ENCODE peak calls at places on chromosomes 4 and X, in eight cellular contexts. One of them, this sample, is unnamed.

GRCh38 chr4:55255171-55255570 is 90.9 kb upstream of the SRD5A3 start:
- DNase-seq in activated CD4-positive, CD25-positive, alpha-beta regulatory T cell treated with anti-CD3 and anti-CD28 coated beads, Interleukin-2, amount 50 U/mL, for 72 hours: no peak
- DNase-seq in effector memory CD8-positive, alpha-beta T cell: no peak
- DNase-seq in WERI-Rb-1: no peak
- DNase-seq in IMR-90: peak
- DNase-seq in stimulated activated CD4-positive, alpha-beta T cell treated with anti-CD3 and anti-CD28 coated beads, TNF-alpha, amount 100 ng/mL, for 48 hours: no peak
- DNase-seq in HFFc6: peak
- DNase-seq in RCC 7860: no peak
- DNase-seq in this sample: no peak

GRCh38 chrX:74349387-74349786 is 45.4 kb downstream of the ZCCHC13 start:
- DNase-seq in activated CD4-positive, CD25-positive, alpha-beta regulatory T cell treated with anti-CD3 and anti-CD28 coated beads, Interleukin-2, amount 50 U/mL, for 72 hours: no peak
- DNase-seq in effector memory CD8-positive, alpha-beta T cell: no peak
- DNase-seq in WERI-Rb-1: no peak
- DNase-seq in IMR-90: peak
- DNase-seq in stimulated activated CD4-positive, alpha-beta T cell treated with anti-CD3 and anti-CD28 coated beads, TNF-alpha, amount 100 ng/mL, for 48 hours: no peak
- DNase-seq in HFFc6: peak
- DNase-seq in RCC 7860: peak
- DNase-seq in this sample: peak

GRCh38 chrX:49041683-49042529 is 1.3 kb downstream of the TFE3 start:
- DNase-seq in activated CD4-positive, CD25-positive, alpha-beta regulatory T cell treated with anti-CD3 and anti-CD28 coated beads, Interleukin-2, amount 50 U/mL, for 72 hours: no peak
- DNase-seq in effector memory CD8-positive, alpha-beta T cell: no peak
- DNase-seq in WERI-Rb-1: peak
- DNase-seq in IMR-90: peak
- DNase-seq in stimulated activated CD4-positive, alpha-beta T cell treated with anti-CD3 and anti-CD28 coated beads, TNF-alpha, amount 100 ng/mL, for 48 hours: no peak
- DNase-seq in HFFc6: peak
- DNase-seq in RCC 7860: peak
- DNase-seq in this sample: peak

GRCh38 chr4:22237155-22237751 is 278.6 kb downstream of the ADGRA3 start:
- DNase-seq in activated CD4-positive, CD25-positive, alpha-beta regulatory T cell treated with anti-CD3 and anti-CD28 coated beads, Interleukin-2, amount 50 U/mL, for 72 hours: peak
- DNase-seq in effector memory CD8-positive, alpha-beta T cell: no peak
- DNase-seq in WERI-Rb-1: peak
- DNase-seq in IMR-90: peak
- DNase-seq in stimulated activated CD4-positive, alpha-beta T cell treated with anti-CD3 and anti-CD28 coated beads, TNF-alpha, amount 100 ng/mL, for 48 hours: peak
- DNase-seq in HFFc6: no peak
- DNase-seq in RCC 7860: no peak
- DNase-seq in this sample: no peak

GRCh38 chrX:47643926-47644325 is 6.4 kb downstream of the ELK1 start:
- DNase-seq in activated CD4-positive, CD25-positive, alpha-beta regulatory T cell treated with anti-CD3 and anti-CD28 coated beads, Interleukin-2, amount 50 U/mL, for 72 hours: no peak
- DNase-seq in effector memory CD8-positive, alpha-beta T cell: no peak
- DNase-seq in WERI-Rb-1: no peak
- DNase-seq in IMR-90: peak
- DNase-seq in stimulated activated CD4-positive, alpha-beta T cell treated with anti-CD3 and anti-CD28 coated beads, TNF-alpha, amount 100 ng/mL, for 48 hours: no peak
- DNase-seq in HFFc6: no peak
- DNase-seq in RCC 7860: no peak
- DNase-seq in this sample: no peak

GRCh38 chrX:132270699-132271098 is 51.5 kb upstream of the RAP2C start:
- DNase-seq in activated CD4-positive, CD25-positive, alpha-beta regulatory T cell treated with anti-CD3 and anti-CD28 coated beads, Interleukin-2, amount 50 U/mL, for 72 hours: no peak
- DNase-seq in effector memory CD8-positive, alpha-beta T cell: no peak
- DNase-seq in WERI-Rb-1: no peak
- DNase-seq in IMR-90: peak
- DNase-seq in stimulated activated CD4-positive, alpha-beta T cell treated with anti-CD3 and anti-CD28 coated beads, TNF-alpha, amount 100 ng/mL, for 48 hours: no peak
- DNase-seq in HFFc6: peak
- DNase-seq in RCC 7860: no peak
- DNase-seq in this sample: peak

GRCh38 chr4:86717651-86718050 is 123.5 kb downstream of the PTPN13 start:
- DNase-seq in activated CD4-positive, CD25-positive, alpha-beta regulatory T cell treated with anti-CD3 and anti-CD28 coated beads, Interleukin-2, amount 50 U/mL, for 72 hours: no peak
- DNase-seq in effector memory CD8-positive, alpha-beta T cell: no peak
- DNase-seq in WERI-Rb-1: no peak
- DNase-seq in IMR-90: no peak
- DNase-seq in stimulated activated CD4-positive, alpha-beta T cell treated with anti-CD3 and anti-CD28 coated beads, TNF-alpha, amount 100 ng/mL, for 48 hours: no peak
- DNase-seq in HFFc6: no peak
- DNase-seq in RCC 7860: peak
- DNase-seq in this sample: no peak

GRCh38 chr4:128130621-128131020 is 69.5 kb downstream of the LARP1B start:
- DNase-seq in activated CD4-positive, CD25-positive, alpha-beta regulatory T cell treated with anti-CD3 and anti-CD28 coated beads, Interleukin-2, amount 50 U/mL, for 72 hours: no peak
- DNase-seq in effector memory CD8-positive, alpha-beta T cell: no peak
- DNase-seq in WERI-Rb-1: no peak
- DNase-seq in IMR-90: no peak
- DNase-seq in stimulated activated CD4-positive, alpha-beta T cell treated with anti-CD3 and anti-CD28 coated beads, TNF-alpha, amount 100 ng/mL, for 48 hours: no peak
- DNase-seq in HFFc6: no peak
- DNase-seq in RCC 7860: no peak
- DNase-seq in this sample: peak

GRCh38 chrX:7084841-7085240 is 62.7 kb upstream of the STS start:
- DNase-seq in activated CD4-positive, CD25-positive, alpha-beta regulatory T cell treated with anti-CD3 and anti-CD28 coated beads, Interleukin-2, amount 50 U/mL, for 72 hours: no peak
- DNase-seq in effector memory CD8-positive, alpha-beta T cell: no peak
- DNase-seq in WERI-Rb-1: no peak
- DNase-seq in IMR-90: no peak
- DNase-seq in stimulated activated CD4-positive, alpha-beta T cell treated with anti-CD3 and anti-CD28 coated beads, TNF-alpha, amount 100 ng/mL, for 48 hours: no peak
- DNase-seq in HFFc6: no peak
- DNase-seq in RCC 7860: no peak
- DNase-seq in this sample: no peak

GRCh38 chrX:40976971-40977370 is 108.3 kb upstream of the USP9X start:
- DNase-seq in activated CD4-positive, CD25-positive, alpha-beta regulatory T cell treated with anti-CD3 and anti-CD28 coated beads, Interleukin-2, amount 50 U/mL, for 72 hours: no peak
- DNase-seq in effector memory CD8-positive, alpha-beta T cell: no peak
- DNase-seq in WERI-Rb-1: no peak
- DNase-seq in IMR-90: peak
- DNase-seq in stimulated activated CD4-positive, alpha-beta T cell treated with anti-CD3 and anti-CD28 coated beads, TNF-alpha, amount 100 ng/mL, for 48 hours: no peak
- DNase-seq in HFFc6: no peak
- DNase-seq in RCC 7860: no peak
- DNase-seq in this sample: no peak

GRCh38 chr4:52841707-52842456 is 20.2 kb upstream of the RASL11B start:
- DNase-seq in activated CD4-positive, CD25-positive, alpha-beta regulatory T cell treated with anti-CD3 and anti-CD28 coated beads, Interleukin-2, amount 50 U/mL, for 72 hours: no peak
- DNase-seq in effector memory CD8-positive, alpha-beta T cell: no peak
- DNase-seq in WERI-Rb-1: no peak
- DNase-seq in IMR-90: peak
- DNase-seq in stimulated activated CD4-positive, alpha-beta T cell treated with anti-CD3 and anti-CD28 coated beads, TNF-alpha, amount 100 ng/mL, for 48 hours: no peak
- DNase-seq in HFFc6: no peak
- DNase-seq in RCC 7860: no peak
- DNase-seq in this sample: peak

GRCh38 chr4:106851686-106852085 is 184.4 kb downstream of the DKK2 start:
- DNase-seq in activated CD4-positive, CD25-positive, alpha-beta regulatory T cell treated with anti-CD3 and anti-CD28 coated beads, Interleukin-2, amount 50 U/mL, for 72 hours: no peak
- DNase-seq in effector memory CD8-positive, alpha-beta T cell: no peak
- DNase-seq in WERI-Rb-1: no peak
- DNase-seq in IMR-90: no peak
- DNase-seq in stimulated activated CD4-positive, alpha-beta T cell treated with anti-CD3 and anti-CD28 coated beads, TNF-alpha, amount 100 ng/mL, for 48 hours: no peak
- DNase-seq in HFFc6: no peak
- DNase-seq in RCC 7860: no peak
- DNase-seq in this sample: no peak

GRCh38 chr4:184804621-184805020 is 21.1 kb downstream of the ACSL1 start:
- DNase-seq in activated CD4-positive, CD25-positive, alpha-beta regulatory T cell treated with anti-CD3 and anti-CD28 coated beads, Interleukin-2, amount 50 U/mL, for 72 hours: no peak
- DNase-seq in effector memory CD8-positive, alpha-beta T cell: no peak
- DNase-seq in WERI-Rb-1: no peak
- DNase-seq in IMR-90: no peak
- DNase-seq in stimulated activated CD4-positive, alpha-beta T cell treated with anti-CD3 and anti-CD28 coated beads, TNF-alpha, amount 100 ng/mL, for 48 hours: no peak
- DNase-seq in HFFc6: no peak
- DNase-seq in RCC 7860: no peak
- DNase-seq in this sample: no peak

GRCh38 chrX:101550362-101550761 is at the start of gene ARMCX1:
- DNase-seq in activated CD4-positive, CD25-positive, alpha-beta regulatory T cell treated with anti-CD3 and anti-CD28 coated beads, Interleukin-2, amount 50 U/mL, for 72 hours: no peak
- DNase-seq in effector memory CD8-positive, alpha-beta T cell: no peak
- DNase-seq in WERI-Rb-1: no peak
- DNase-seq in IMR-90: peak
- DNase-seq in stimulated activated CD4-positive, alpha-beta T cell treated with anti-CD3 and anti-CD28 coated beads, TNF-alpha, amount 100 ng/mL, for 48 hours: no peak
- DNase-seq in HFFc6: peak
- DNase-seq in RCC 7860: no peak
- DNase-seq in this sample: peak

GRCh38 chrX:133929836-133930464 is 55.4 kb downstream of the GPC3 start:
- DNase-seq in activated CD4-positive, CD25-positive, alpha-beta regulatory T cell treated with anti-CD3 and anti-CD28 coated beads, Interleukin-2, amount 50 U/mL, for 72 hours: no peak
- DNase-seq in effector memory CD8-positive, alpha-beta T cell: no peak
- DNase-seq in WERI-Rb-1: no peak
- DNase-seq in IMR-90: no peak
- DNase-seq in stimulated activated CD4-positive, alpha-beta T cell treated with anti-CD3 and anti-CD28 coated beads, TNF-alpha, amount 100 ng/mL, for 48 hours: no peak
- DNase-seq in HFFc6: no peak
- DNase-seq in RCC 7860: no peak
- DNase-seq in this sample: peak

GRCh38 chrX:110418220-110418856 is 59.7 kb downstream of the RTL9 start:
- DNase-seq in activated CD4-positive, CD25-positive, alpha-beta regulatory T cell treated with anti-CD3 and anti-CD28 coated beads, Interleukin-2, amount 50 U/mL, for 72 hours: no peak
- DNase-seq in effector memory CD8-positive, alpha-beta T cell: no peak
- DNase-seq in WERI-Rb-1: peak
- DNase-seq in IMR-90: peak
- DNase-seq in stimulated activated CD4-positive, alpha-beta T cell treated with anti-CD3 and anti-CD28 coated beads, TNF-alpha, amount 100 ng/mL, for 48 hours: no peak
- DNase-seq in HFFc6: peak
- DNase-seq in RCC 7860: no peak
- DNase-seq in this sample: no peak

GRCh38 chr4:7462509-7462971 is 27.8 kb upstream of the PSAPL1 start:
- DNase-seq in activated CD4-positive, CD25-positive, alpha-beta regulatory T cell treated with anti-CD3 and anti-CD28 coated beads, Interleukin-2, amount 50 U/mL, for 72 hours: no peak
- DNase-seq in effector memory CD8-positive, alpha-beta T cell: no peak
- DNase-seq in WERI-Rb-1: peak
- DNase-seq in IMR-90: peak
- DNase-seq in stimulated activated CD4-positive, alpha-beta T cell treated with anti-CD3 and anti-CD28 coated beads, TNF-alpha, amount 100 ng/mL, for 48 hours: no peak
- DNase-seq in HFFc6: peak
- DNase-seq in RCC 7860: no peak
- DNase-seq in this sample: peak

GRCh38 chr4:152235718-152236117 is 300.2 kb downstream of the FBXW7 start:
- DNase-seq in activated CD4-positive, CD25-positive, alpha-beta regulatory T cell treated with anti-CD3 and anti-CD28 coated beads, Interleukin-2, amount 50 U/mL, for 72 hours: no peak
- DNase-seq in effector memory CD8-positive, alpha-beta T cell: no peak
- DNase-seq in WERI-Rb-1: no peak
- DNase-seq in IMR-90: no peak
- DNase-seq in stimulated activated CD4-positive, alpha-beta T cell treated with anti-CD3 and anti-CD28 coated beads, TNF-alpha, amount 100 ng/mL, for 48 hours: no peak
- DNase-seq in HFFc6: no peak
- DNase-seq in RCC 7860: no peak
- DNase-seq in this sample: no peak

GRCh38 chrX:107825698-107826285 is at the start of gene MID2:
- DNase-seq in activated CD4-positive, CD25-positive, alpha-beta regulatory T cell treated with anti-CD3 and anti-CD28 coated beads, Interleukin-2, amount 50 U/mL, for 72 hours: peak
- DNase-seq in effector memory CD8-positive, alpha-beta T cell: peak
- DNase-seq in WERI-Rb-1: peak
- DNase-seq in IMR-90: no peak
- DNase-seq in stimulated activated CD4-positive, alpha-beta T cell treated with anti-CD3 and anti-CD28 coated beads, TNF-alpha, amount 100 ng/mL, for 48 hours: peak
- DNase-seq in HFFc6: peak
- DNase-seq in RCC 7860: peak
- DNase-seq in this sample: peak

GRCh38 chr4:38661371-38661770 is 2.6 kb upstream of the KLF3 start:
- DNase-seq in activated CD4-positive, CD25-positive, alpha-beta regulatory T cell treated with anti-CD3 and anti-CD28 coated beads, Interleukin-2, amount 50 U/mL, for 72 hours: no peak
- DNase-seq in effector memory CD8-positive, alpha-beta T cell: no peak
- DNase-seq in WERI-Rb-1: no peak
- DNase-seq in IMR-90: no peak
- DNase-seq in stimulated activated CD4-positive, alpha-beta T cell treated with anti-CD3 and anti-CD28 coated beads, TNF-alpha, amount 100 ng/mL, for 48 hours: no peak
- DNase-seq in HFFc6: no peak
- DNase-seq in RCC 7860: no peak
- DNase-seq in this sample: no peak

GRCh38 chr4:153798901-153799707 is 10.2 kb upstream of the SFRP2 start:
- DNase-seq in activated CD4-positive, CD25-positive, alpha-beta regulatory T cell treated with anti-CD3 and anti-CD28 coated beads, Interleukin-2, amount 50 U/mL, for 72 hours: no peak
- DNase-seq in effector memory CD8-positive, alpha-beta T cell: no peak
- DNase-seq in WERI-Rb-1: no peak
- DNase-seq in IMR-90: no peak
- DNase-seq in stimulated activated CD4-positive, alpha-beta T cell treated with anti-CD3 and anti-CD28 coated beads, TNF-alpha, amount 100 ng/mL, for 48 hours: no peak
- DNase-seq in HFFc6: no peak
- DNase-seq in RCC 7860: no peak
- DNase-seq in this sample: no peak

GRCh38 chrX:46502848-46503247 is 42.4 kb downstream of the ZNF674 start:
- DNase-seq in activated CD4-positive, CD25-positive, alpha-beta regulatory T cell treated with anti-CD3 and anti-CD28 coated beads, Interleukin-2, amount 50 U/mL, for 72 hours: no peak
- DNase-seq in effector memory CD8-positive, alpha-beta T cell: no peak
- DNase-seq in WERI-Rb-1: no peak
- DNase-seq in IMR-90: no peak
- DNase-seq in stimulated activated CD4-positive, alpha-beta T cell treated with anti-CD3 and anti-CD28 coated beads, TNF-alpha, amount 100 ng/mL, for 48 hours: no peak
- DNase-seq in HFFc6: no peak
- DNase-seq in RCC 7860: no peak
- DNase-seq in this sample: no peak

GRCh38 chrX:111869639-111870034 is 6.3 kb upstream of the TRPC5OS start:
- DNase-seq in activated CD4-positive, CD25-positive, alpha-beta regulatory T cell treated with anti-CD3 and anti-CD28 coated beads, Interleukin-2, amount 50 U/mL, for 72 hours: no peak
- DNase-seq in effector memory CD8-positive, alpha-beta T cell: no peak
- DNase-seq in WERI-Rb-1: peak
- DNase-seq in IMR-90: peak
- DNase-seq in stimulated activated CD4-positive, alpha-beta T cell treated with anti-CD3 and anti-CD28 coated beads, TNF-alpha, amount 100 ng/mL, for 48 hours: peak
- DNase-seq in HFFc6: peak
- DNase-seq in RCC 7860: peak
- DNase-seq in this sample: peak

GRCh38 chrX:7318246-7318645 is 170.3 kb upstream of the PUDP start:
- DNase-seq in activated CD4-positive, CD25-positive, alpha-beta regulatory T cell treated with anti-CD3 and anti-CD28 coated beads, Interleukin-2, amount 50 U/mL, for 72 hours: no peak
- DNase-seq in effector memory CD8-positive, alpha-beta T cell: no peak
- DNase-seq in WERI-Rb-1: no peak
- DNase-seq in IMR-90: peak
- DNase-seq in stimulated activated CD4-positive, alpha-beta T cell treated with anti-CD3 and anti-CD28 coated beads, TNF-alpha, amount 100 ng/mL, for 48 hours: no peak
- DNase-seq in HFFc6: no peak
- DNase-seq in RCC 7860: no peak
- DNase-seq in this sample: no peak

GRCh38 chr4:48799157-48799556 is 19.1 kb upstream of the FRYL start:
- DNase-seq in activated CD4-positive, CD25-positive, alpha-beta regulatory T cell treated with anti-CD3 and anti-CD28 coated beads, Interleukin-2, amount 50 U/mL, for 72 hours: no peak
- DNase-seq in effector memory CD8-positive, alpha-beta T cell: no peak
- DNase-seq in WERI-Rb-1: no peak
- DNase-seq in IMR-90: no peak
- DNase-seq in stimulated activated CD4-positive, alpha-beta T cell treated with anti-CD3 and anti-CD28 coated beads, TNF-alpha, amount 100 ng/mL, for 48 hours: no peak
- DNase-seq in HFFc6: no peak
- DNase-seq in RCC 7860: no peak
- DNase-seq in this sample: peak

GRCh38 chr4:189021831-189022230 is 882.6 kb downstream of the TRIML1 start:
- DNase-seq in activated CD4-positive, CD25-positive, alpha-beta regulatory T cell treated with anti-CD3 and anti-CD28 coated beads, Interleukin-2, amount 50 U/mL, for 72 hours: no peak
- DNase-seq in effector memory CD8-positive, alpha-beta T cell: no peak
- DNase-seq in WERI-Rb-1: no peak
- DNase-seq in IMR-90: peak
- DNase-seq in stimulated activated CD4-positive, alpha-beta T cell treated with anti-CD3 and anti-CD28 coated beads, TNF-alpha, amount 100 ng/mL, for 48 hours: no peak
- DNase-seq in HFFc6: peak
- DNase-seq in RCC 7860: no peak
- DNase-seq in this sample: no peak

GRCh38 chr4:77927991-77928925 is 65.6 kb downstream of the MRPL1 start:
- DNase-seq in activated CD4-positive, CD25-positive, alpha-beta regulatory T cell treated with anti-CD3 and anti-CD28 coated beads, Interleukin-2, amount 50 U/mL, for 72 hours: no peak
- DNase-seq in effector memory CD8-positive, alpha-beta T cell: no peak
- DNase-seq in WERI-Rb-1: no peak
- DNase-seq in IMR-90: peak
- DNase-seq in stimulated activated CD4-positive, alpha-beta T cell treated with anti-CD3 and anti-CD28 coated beads, TNF-alpha, amount 100 ng/mL, for 48 hours: no peak
- DNase-seq in HFFc6: no peak
- DNase-seq in RCC 7860: peak
- DNase-seq in this sample: peak

GRCh38 chr4:56477192-56477706 is 9.8 kb downstream of the SRP72 start:
- DNase-seq in activated CD4-positive, CD25-positive, alpha-beta regulatory T cell treated with anti-CD3 and anti-CD28 coated beads, Interleukin-2, amount 50 U/mL, for 72 hours: no peak
- DNase-seq in effector memory CD8-positive, alpha-beta T cell: no peak
- DNase-seq in WERI-Rb-1: no peak
- DNase-seq in IMR-90: no peak
- DNase-seq in stimulated activated CD4-positive, alpha-beta T cell treated with anti-CD3 and anti-CD28 coated beads, TNF-alpha, amount 100 ng/mL, for 48 hours: no peak
- DNase-seq in HFFc6: no peak
- DNase-seq in RCC 7860: no peak
- DNase-seq in this sample: no peak

GRCh38 chrX:137212078-137212632 is 178.4 kb upstream of the GPR101 start:
- DNase-seq in activated CD4-positive, CD25-positive, alpha-beta regulatory T cell treated with anti-CD3 and anti-CD28 coated beads, Interleukin-2, amount 50 U/mL, for 72 hours: no peak
- DNase-seq in effector memory CD8-positive, alpha-beta T cell: no peak
- DNase-seq in WERI-Rb-1: no peak
- DNase-seq in IMR-90: no peak
- DNase-seq in stimulated activated CD4-positive, alpha-beta T cell treated with anti-CD3 and anti-CD28 coated beads, TNF-alpha, amount 100 ng/mL, for 48 hours: no peak
- DNase-seq in HFFc6: no peak
- DNase-seq in RCC 7860: no peak
- DNase-seq in this sample: no peak

GRCh38 chrX:18210470-18210869 is 10.2 kb downstream of the BEND2 start:
- DNase-seq in activated CD4-positive, CD25-positive, alpha-beta regulatory T cell treated with anti-CD3 and anti-CD28 coated beads, Interleukin-2, amount 50 U/mL, for 72 hours: no peak
- DNase-seq in effector memory CD8-positive, alpha-beta T cell: no peak
- DNase-seq in WERI-Rb-1: no peak
- DNase-seq in IMR-90: peak
- DNase-seq in stimulated activated CD4-positive, alpha-beta T cell treated with anti-CD3 and anti-CD28 coated beads, TNF-alpha, amount 100 ng/mL, for 48 hours: no peak
- DNase-seq in HFFc6: no peak
- DNase-seq in RCC 7860: no peak
- DNase-seq in this sample: no peak

This sample was measured in mammary epithelial cell.